ENCODE peak calls at places on chromosomes 3 and 15, in nine cellular contexts. V is AG04450, G is endodermal cell, U is spleen, O is WERI-Rb-1, E is A549, W is IMR-90, X is AG10803, H is adrenal gland. L is an unnamed sample.

GRCh38 chr3:151969026-151969658 is 95.7 kb downstream of the SUCNR1 start:
- DNase-seq in V (no peak), G (no peak), U (no peak), O (no peak), E (no peak), W (peak; percentile 3), X (no peak), H (no peak), L (no peak)

GRCh38 chr15:72970965-72971746 is 81.1 kb upstream of the NEO1 start:
- DNase-seq in V (no peak), G (no peak), U (no peak), O (no peak), E (no peak), W (peak; percentile 33), X (no peak), H (no peak), L (no peak)

GRCh38 chr3:99901200-99901926 is 83.7 kb downstream of the CMSS1 start:
- DNase-seq in V (peak; percentile 55), G (no peak), U (no peak), O (no peak), E (peak; percentile 58), W (peak; percentile 77), X (peak; percentile 87), H (no peak), L (peak; percentile 86)

GRCh38 chr15:81052046-81052445 is 51.3 kb downstream of the TLNRD1 start:
- DNase-seq in V (no peak), G (no peak), U (no peak), O (no peak), E (no peak), W (no peak), X (no peak), H (no peak), L (no peak)

GRCh38 chr3:116350119-116350733 is 95.1 kb downstream of the LSAMP start:
- DNase-seq in V (no peak), G (no peak), U (no peak), O (no peak), E (no peak), W (no peak), X (no peak), H (no peak), L (no peak)

GRCh38 chr15:90044191-90044590 is 43.1 kb downstream of the ZNF710 start:
- DNase-seq in V (no peak), G (no peak), U (peak; percentile 65), O (no peak), E (no peak), W (no peak), X (no peak), H (no peak), L (no peak)

GRCh38 chr3:77605308-77605707 is 565.4 kb downstream of the ROBO2 start:
- DNase-seq in V (no peak), G (no peak), U (no peak), O (no peak), E (no peak), W (no peak), X (no peak), H (no peak), L (peak; percentile 44)

GRCh38 chr3:40719660-40720287 is 195.0 kb downstream of the ZNF621 start:
- DNase-seq in V (no peak), G (peak; percentile 62), U (no peak), O (peak; percentile 14), E (peak; percentile 37), W (no peak), X (no peak), H (no peak), L (no peak)

GRCh38 chr3:50122661-50123391 is 32.3 kb upstream of the SEMA3F start:
- DNase-seq in V (no peak), G (no peak), U (peak; percentile 63), O (no peak), E (no peak), W (no peak), X (no peak), H (no peak), L (no peak)

GRCh38 chr3:58743296-58743695 is 76.7 kb upstream of the FAM3D start:
- DNase-seq in V (no peak), G (no peak), U (no peak), O (no peak), E (no peak), W (no peak), X (no peak), H (no peak), L (no peak)

GRCh38 chr15:43762824-43763223 is 13.9 kb downstream of the ELL3 start:
- DNase-seq in V (peak; percentile 62), G (no peak), U (no peak), O (no peak), E (no peak), W (peak; percentile 92), X (peak; percentile 17), H (no peak), L (no peak)

GRCh38 chr3:125634346-125634964 is 39.2 kb upstream of the OSBPL11 start:
- DNase-seq in V (no peak), G (peak; percentile 26), U (no peak), O (no peak), E (no peak), W (no peak), X (no peak), H (no peak), L (no peak)

GRCh38 chr15:85477061-85477460 is 96.7 kb downstream of the AKAP13 start:
- DNase-seq in V (no peak), G (no peak), U (no peak), O (no peak), E (no peak), W (no peak), X (no peak), H (no peak), L (no peak)

GRCh38 chr3:39362177-39362576 is 21.0 kb upstream of the SLC25A38 start:
- DNase-seq in V (no peak), G (no peak), U (no peak), O (no peak), E (no peak), W (no peak), X (no peak), H (no peak), L (no peak)

GRCh38 chr15:24985224-24985623 is 30.4 kb downstream of the SNRPN start:
- DNase-seq in V (no peak), G (no peak), U (no peak), O (no peak), E (no peak), W (no peak), X (no peak), H (no peak), L (no peak)

GRCh38 chr15:43524254-43524847 is 6.9 kb downstream of the MAP1A start:
- DNase-seq in V (no peak), G (no peak), U (no peak), O (no peak), E (no peak), W (no peak), X (no peak), H (no peak), L (no peak)

DNA sequence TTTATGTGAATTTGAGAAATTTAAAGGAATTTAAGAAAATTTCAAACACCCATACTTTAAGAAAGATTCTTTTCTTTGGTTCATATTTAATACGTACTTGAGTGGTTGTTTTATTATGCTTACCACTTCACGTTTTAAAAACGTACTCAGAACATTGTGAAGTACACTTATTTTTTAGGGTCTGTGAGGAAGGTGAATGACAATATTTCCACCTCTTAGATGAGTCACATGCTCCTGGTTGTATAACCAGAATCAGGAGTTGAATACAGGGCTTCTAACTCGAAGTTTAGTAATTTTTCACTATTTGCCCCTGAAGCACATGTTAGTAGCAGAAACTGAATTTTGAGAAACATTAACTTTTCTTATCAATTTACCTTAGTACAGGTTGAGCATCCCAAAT is 7.5 kb downstream of the SKIL start:
- DNase-seq in V (no peak), G (no peak), U (no peak), O (no peak), E (no peak), W (no peak), X (no peak), H (no peak), L (no peak)
- H3K4me3 ChIP-seq in V (no peak overlapping the region), G (peak overlapping the region; percentile 94), U (no peak overlapping the region), O (no peak overlapping the region), E (peak overlapping the region; percentile 26), W (no peak overlapping the region), X (no peak overlapping the region), H (no peak overlapping the region), L (no peak overlapping the region)

DNA sequence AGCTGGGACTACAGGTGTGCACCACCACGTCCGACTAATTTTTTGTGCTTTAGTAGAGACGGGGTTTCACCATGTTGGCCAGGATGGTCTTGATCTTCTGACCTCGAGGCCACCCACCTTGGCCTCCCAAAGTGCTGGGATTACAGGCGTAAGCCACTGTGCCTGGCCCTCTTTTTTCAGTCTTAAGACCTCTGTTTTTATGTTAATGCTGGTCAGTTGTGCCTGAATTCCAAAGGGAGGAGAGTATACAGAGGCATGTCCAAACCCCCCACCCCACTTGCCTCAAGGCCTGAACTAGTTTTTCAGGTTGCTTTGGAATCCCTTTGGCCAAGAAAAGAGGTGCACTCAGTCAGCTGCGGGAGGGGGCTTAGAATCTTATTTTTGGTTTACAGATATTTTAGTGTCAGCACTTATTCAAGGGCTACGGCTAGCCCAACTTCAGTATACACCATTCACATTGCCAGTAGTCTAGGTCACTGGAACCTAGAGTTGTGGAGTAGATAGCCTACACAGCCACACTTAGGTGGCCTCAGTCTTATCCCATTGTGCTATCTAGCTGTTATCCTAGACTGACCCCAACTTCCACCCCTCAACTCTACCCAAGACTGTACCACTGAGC is 128.0 kb upstream of the TPM1 start:
- DNase-seq in V (no peak), G (no peak), U (no peak), O (no peak), E (no peak), W (no peak), X (no peak), H (no peak), L (no peak)
- TF ChIP-seq CTCF in V (no peak), G (no peak), U (no peak), O (no peak), E (no peak), W (no peak), X (no peak), H (no peak), L (no peak)

GRCh38 chr3:133360476-133360875 is 39.4 kb upstream of the BFSP2 start:
- DNase-seq in V (no peak), G (no peak), U (no peak), O (no peak), E (no peak), W (no peak), X (no peak), H (no peak), L (no peak)
- H3K4me3 ChIP-seq in V (no peak overlapping the region), G (no peak overlapping the region), U (no peak overlapping the region), O (no peak overlapping the region), E (no peak overlapping the region), W (no peak overlapping the region), X (no peak overlapping the region), H (no peak overlapping the region), L (no peak overlapping the region)

DNA sequence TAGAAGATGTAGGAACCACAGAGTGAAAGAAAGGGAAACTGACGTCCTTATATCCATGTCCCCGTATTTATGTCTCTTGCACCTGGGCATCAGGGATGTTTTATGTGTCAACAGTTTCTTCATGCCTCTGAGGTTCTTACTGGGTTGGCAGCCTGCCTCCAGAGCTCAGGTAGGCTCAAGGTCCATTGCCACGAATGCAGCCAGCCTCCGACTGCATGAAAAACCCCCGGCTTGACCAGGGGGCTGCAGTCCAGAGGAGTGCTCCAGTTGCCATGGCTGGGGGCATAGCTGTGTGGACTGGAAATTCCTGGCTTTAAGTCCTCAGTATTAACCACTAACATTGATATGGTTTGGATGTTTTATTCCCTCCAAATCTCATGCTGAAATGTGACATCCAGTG is 2.8 kb upstream of the CSPG5 start:
- DNase-seq in V (no peak), G (no peak), U (no peak), O (no peak), E (no peak), W (no peak), X (no peak), H (no peak), L (no peak)
- TF ChIP-seq CTCF in V (no peak), G (no peak), U (no peak), O (no peak), E (no peak), W (no peak), X (no peak), H (no peak), L (no peak)

L was measured in epithelial cell of proximal tubule.